ENCODE peak calls at places on chromosome 15, in eight cellular contexts. One of them, this sample, is unnamed.

GRCh38 chr15:44536298-44536961 is 517 bp upstream of the EIF3J start:
- DNase-seq in endodermal cell: peak; percentile 97
- DNase-seq in WERI-Rb-1: peak; percentile 91
- DNase-seq in heart left ventricle: peak; percentile 88
- DNase-seq in CD8-positive, alpha-beta T cell: no peak
- DNase-seq in fibroblast of pulmonary artery: no peak
- DNase-seq in kidney: peak; percentile 96
- DNase-seq in IMR-90: peak; percentile 68
- DNase-seq in this sample: peak; percentile 58

GRCh38 chr15:70767668-70768067 is 4.3 kb upstream of the UACA start:
- DNase-seq in fibroblast of pulmonary artery: no peak
- DNase-seq in endodermal cell: no peak
- DNase-seq in IMR-90: no peak
- DNase-seq in kidney: no peak
- DNase-seq in heart left ventricle: no peak
- DNase-seq in CD8-positive, alpha-beta T cell: no peak
- DNase-seq in WERI-Rb-1: no peak
- DNase-seq in this sample: no peak

GRCh38 chr15:46857103-46857502 is 860.2 kb upstream of the SEMA6D start:
- DNase-seq in heart left ventricle: no peak
- DNase-seq in fibroblast of pulmonary artery: no peak
- DNase-seq in endodermal cell: no peak
- DNase-seq in kidney: no peak
- DNase-seq in CD8-positive, alpha-beta T cell: no peak
- DNase-seq in IMR-90: no peak
- DNase-seq in WERI-Rb-1: no peak
- DNase-seq in this sample: no peak

GRCh38 chr15:83300826-83301225 is 16.4 kb upstream of the BNC1 start:
- DNase-seq in fibroblast of pulmonary artery: peak; percentile 60
- DNase-seq in endodermal cell: no peak
- DNase-seq in heart left ventricle: no peak
- DNase-seq in WERI-Rb-1: no peak
- DNase-seq in IMR-90: peak; percentile 42
- DNase-seq in kidney: no peak
- DNase-seq in CD8-positive, alpha-beta T cell: no peak
- DNase-seq in this sample: peak; percentile 69

GRCh38 chr15:63909819-63910437 is 76.2 kb upstream of the HERC1 start:
- DNase-seq in CD8-positive, alpha-beta T cell: no peak
- DNase-seq in fibroblast of pulmonary artery: peak; percentile 53
- DNase-seq in endodermal cell: no peak
- DNase-seq in WERI-Rb-1: peak; percentile 75
- DNase-seq in IMR-90: peak; percentile 53
- DNase-seq in heart left ventricle: no peak
- DNase-seq in kidney: no peak
- DNase-seq in this sample: peak; percentile 52

GRCh38 chr15:59739557-59740186 is 50.6 kb upstream of the BNIP2 start:
- DNase-seq in fibroblast of pulmonary artery: no peak
- DNase-seq in WERI-Rb-1: no peak
- DNase-seq in heart left ventricle: no peak
- DNase-seq in endodermal cell: peak; percentile 51
- DNase-seq in kidney: no peak
- DNase-seq in IMR-90: no peak
- DNase-seq in CD8-positive, alpha-beta T cell: no peak
- DNase-seq in this sample: no peak

GRCh38 chr15:82040862-82041261 is 5.0 kb downstream of the MEX3B start:
- DNase-seq in fibroblast of pulmonary artery: no peak
- DNase-seq in IMR-90: no peak
- DNase-seq in kidney: no peak
- DNase-seq in heart left ventricle: no peak
- DNase-seq in CD8-positive, alpha-beta T cell: no peak
- DNase-seq in endodermal cell: peak; percentile 93
- DNase-seq in WERI-Rb-1: peak; percentile 50
- DNase-seq in this sample: no peak

GRCh38 chr15:99956820-99957641 is 223.8 kb upstream of the LYSMD4 start:
- DNase-seq in heart left ventricle: no peak
- DNase-seq in CD8-positive, alpha-beta T cell: peak; percentile 35
- DNase-seq in endodermal cell: peak; percentile 26
- DNase-seq in IMR-90: no peak
- DNase-seq in WERI-Rb-1: no peak
- DNase-seq in fibroblast of pulmonary artery: no peak
- DNase-seq in kidney: no peak
- DNase-seq in this sample: no peak

GRCh38 chr15:62603757-62604156 is 438.7 kb upstream of the C2CD4B start:
- DNase-seq in endodermal cell: no peak
- DNase-seq in IMR-90: no peak
- DNase-seq in WERI-Rb-1: no peak
- DNase-seq in kidney: no peak
- DNase-seq in CD8-positive, alpha-beta T cell: no peak
- DNase-seq in heart left ventricle: no peak
- DNase-seq in fibroblast of pulmonary artery: peak; percentile 65
- DNase-seq in this sample: peak; percentile 88

GRCh38 chr15:57540736-57541135 is 51.0 kb upstream of the MYZAP start:
- DNase-seq in endodermal cell: no peak
- DNase-seq in IMR-90: no peak
- DNase-seq in CD8-positive, alpha-beta T cell: no peak
- DNase-seq in kidney: no peak
- DNase-seq in WERI-Rb-1: no peak
- DNase-seq in heart left ventricle: no peak
- DNase-seq in fibroblast of pulmonary artery: no peak
- DNase-seq in this sample: no peak

GRCh38 chr15:57541805-57542504 is 49.7 kb upstream of the MYZAP start:
- DNase-seq in fibroblast of pulmonary artery: peak; percentile 86
- DNase-seq in IMR-90: peak; percentile 75
- DNase-seq in CD8-positive, alpha-beta T cell: no peak
- DNase-seq in endodermal cell: peak; percentile 91
- DNase-seq in WERI-Rb-1: peak; percentile 81
- DNase-seq in kidney: no peak
- DNase-seq in heart left ventricle: peak; percentile 63
- DNase-seq in this sample: peak; percentile 80

GRCh38 chr15:57544840-57545239 is 46.9 kb upstream of the MYZAP start:
- DNase-seq in kidney: no peak
- DNase-seq in fibroblast of pulmonary artery: no peak
- DNase-seq in heart left ventricle: no peak
- DNase-seq in WERI-Rb-1: no peak
- DNase-seq in endodermal cell: peak; percentile 46
- DNase-seq in IMR-90: no peak
- DNase-seq in CD8-positive, alpha-beta T cell: no peak
- DNase-seq in this sample: no peak

GRCh38 chr15:57541271-57541670 is 50.4 kb upstream of the MYZAP start:
- DNase-seq in fibroblast of pulmonary artery: no peak
- DNase-seq in IMR-90: no peak
- DNase-seq in heart left ventricle: no peak
- DNase-seq in kidney: no peak
- DNase-seq in endodermal cell: no peak
- DNase-seq in CD8-positive, alpha-beta T cell: no peak
- DNase-seq in WERI-Rb-1: no peak
- DNase-seq in this sample: no peak

GRCh38 chr15:57542505-57542817 is 49.2 kb upstream of the MYZAP start:
- DNase-seq in WERI-Rb-1: no peak
- DNase-seq in heart left ventricle: no peak
- DNase-seq in IMR-90: no peak
- DNase-seq in endodermal cell: no peak
- DNase-seq in kidney: no peak
- DNase-seq in fibroblast of pulmonary artery: no peak
- DNase-seq in CD8-positive, alpha-beta T cell: no peak
- DNase-seq in this sample: no peak
- TF ChIP-seq CTCF in WERI-Rb-1: no peak
- TF ChIP-seq CTCF in heart left ventricle: no peak
- TF ChIP-seq CTCF in IMR-90: no peak
- TF ChIP-seq CTCF in endodermal cell: no peak
- TF ChIP-seq CTCF in kidney: no peak
- TF ChIP-seq CTCF in fibroblast of pulmonary artery: no peak
- TF ChIP-seq CTCF in CD8-positive, alpha-beta T cell: no peak
- TF ChIP-seq CTCF in this sample: no peak

DNA sequence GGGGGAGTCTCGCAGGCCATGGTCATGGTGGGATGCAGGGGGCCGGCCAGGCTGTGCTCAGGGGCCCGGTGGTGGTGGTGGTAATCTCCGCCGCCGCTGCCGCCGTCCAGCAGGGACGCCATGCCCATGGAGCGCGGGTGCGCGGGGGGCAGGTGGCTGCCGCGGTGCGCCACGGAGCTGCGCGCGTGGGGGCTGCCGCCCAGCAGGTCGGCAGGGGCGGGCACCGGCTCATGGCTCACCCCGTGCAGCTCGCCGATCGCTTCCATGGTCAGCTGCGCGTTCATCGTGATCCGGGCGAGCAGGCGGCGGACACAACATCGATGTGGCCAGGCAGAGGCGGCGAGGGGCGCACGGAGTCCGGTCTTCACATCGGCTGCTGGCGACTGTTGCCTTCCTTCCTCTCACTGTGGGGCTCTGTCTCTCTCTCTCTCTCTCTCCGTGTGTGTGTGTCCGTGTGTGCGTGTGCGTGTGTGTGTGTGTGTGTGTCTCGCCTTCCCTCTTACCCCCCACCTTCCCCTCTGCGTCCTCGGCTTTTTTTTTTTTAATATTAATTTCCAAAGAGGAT is 453 bp downstream of the ONECUT1 start:
- DNase-seq in IMR-90: peak; percentile 10
- DNase-seq in CD8-positive, alpha-beta T cell: no peak
- DNase-seq in heart left ventricle: no peak
- DNase-seq in fibroblast of pulmonary artery: peak; percentile 16
- DNase-seq in kidney: peak; percentile 72
- DNase-seq in WERI-Rb-1: peak; percentile 43
- DNase-seq in endodermal cell: peak; percentile 73
- DNase-seq in this sample: peak; percentile 16
- H3K4me3 ChIP-seq in IMR-90: peak overlapping the region; percentile 46
- H3K4me3 ChIP-seq in CD8-positive, alpha-beta T cell: no peak overlapping the region
- H3K4me3 ChIP-seq in heart left ventricle: peak overlapping the region; percentile 52
- H3K4me3 ChIP-seq in fibroblast of pulmonary artery: peak overlapping the region; percentile 49
- H3K4me3 ChIP-seq in kidney: peak overlapping the region; percentile 13
- H3K4me3 ChIP-seq in WERI-Rb-1: peak overlapping the region; percentile 45
- H3K4me3 ChIP-seq in endodermal cell: peak overlapping the region; percentile 76
- H3K4me3 ChIP-seq in this sample: peak overlapping the region; percentile 17

GRCh38 chr15:77064539-77065308 is 6.2 kb downstream of the TSPAN3 start:
- DNase-seq in CD8-positive, alpha-beta T cell: no peak
- DNase-seq in endodermal cell: no peak
- DNase-seq in fibroblast of pulmonary artery: peak; percentile 46
- DNase-seq in WERI-Rb-1: no peak
- DNase-seq in kidney: no peak
- DNase-seq in heart left ventricle: no peak
- DNase-seq in IMR-90: peak; percentile 65
- DNase-seq in this sample: peak; percentile 73
- TF ChIP-seq CTCF in CD8-positive, alpha-beta T cell: no peak
- TF ChIP-seq CTCF in endodermal cell: no peak
- TF ChIP-seq CTCF in fibroblast of pulmonary artery: no peak
- TF ChIP-seq CTCF in WERI-Rb-1: no peak
- TF ChIP-seq CTCF in kidney: no peak
- TF ChIP-seq CTCF in heart left ventricle: no peak
- TF ChIP-seq CTCF in IMR-90: no peak
- TF ChIP-seq CTCF in this sample: no peak

GRCh38 chr15:84816694-84817460 is at the start of gene ALPK3:
- DNase-seq in fibroblast of pulmonary artery: no peak
- DNase-seq in endodermal cell: peak; percentile 88
- DNase-seq in heart left ventricle: peak; percentile 85
- DNase-seq in WERI-Rb-1: peak; percentile 87
- DNase-seq in kidney: peak; percentile 84
- DNase-seq in IMR-90: no peak
- DNase-seq in CD8-positive, alpha-beta T cell: no peak
- DNase-seq in this sample: no peak

GRCh38 chr15:84819791-84820190 is 2.6 kb downstream of the ALPK3 start:
- DNase-seq in IMR-90: no peak
- DNase-seq in WERI-Rb-1: no peak
- DNase-seq in CD8-positive, alpha-beta T cell: no peak
- DNase-seq in endodermal cell: no peak
- DNase-seq in fibroblast of pulmonary artery: no peak
- DNase-seq in heart left ventricle: no peak
- DNase-seq in kidney: no peak
- DNase-seq in this sample: no peak

GRCh38 chr15:84817461-84818081 is 415 bp downstream of the ALPK3 start:
- DNase-seq in IMR-90: no peak
- DNase-seq in fibroblast of pulmonary artery: no peak
- DNase-seq in CD8-positive, alpha-beta T cell: no peak
- DNase-seq in endodermal cell: peak; percentile 88
- DNase-seq in heart left ventricle: peak; percentile 44
- DNase-seq in kidney: no peak
- DNase-seq in WERI-Rb-1: peak; percentile 43
- DNase-seq in this sample: no peak

GRCh38 chr15:84819291-84819768 is 2.2 kb downstream of the ALPK3 start:
- DNase-seq in WERI-Rb-1: no peak
- DNase-seq in fibroblast of pulmonary artery: no peak
- DNase-seq in endodermal cell: peak; percentile 67
- DNase-seq in kidney: no peak
- DNase-seq in heart left ventricle: peak; percentile 76
- DNase-seq in CD8-positive, alpha-beta T cell: no peak
- DNase-seq in IMR-90: no peak
- DNase-seq in this sample: no peak

DNA sequence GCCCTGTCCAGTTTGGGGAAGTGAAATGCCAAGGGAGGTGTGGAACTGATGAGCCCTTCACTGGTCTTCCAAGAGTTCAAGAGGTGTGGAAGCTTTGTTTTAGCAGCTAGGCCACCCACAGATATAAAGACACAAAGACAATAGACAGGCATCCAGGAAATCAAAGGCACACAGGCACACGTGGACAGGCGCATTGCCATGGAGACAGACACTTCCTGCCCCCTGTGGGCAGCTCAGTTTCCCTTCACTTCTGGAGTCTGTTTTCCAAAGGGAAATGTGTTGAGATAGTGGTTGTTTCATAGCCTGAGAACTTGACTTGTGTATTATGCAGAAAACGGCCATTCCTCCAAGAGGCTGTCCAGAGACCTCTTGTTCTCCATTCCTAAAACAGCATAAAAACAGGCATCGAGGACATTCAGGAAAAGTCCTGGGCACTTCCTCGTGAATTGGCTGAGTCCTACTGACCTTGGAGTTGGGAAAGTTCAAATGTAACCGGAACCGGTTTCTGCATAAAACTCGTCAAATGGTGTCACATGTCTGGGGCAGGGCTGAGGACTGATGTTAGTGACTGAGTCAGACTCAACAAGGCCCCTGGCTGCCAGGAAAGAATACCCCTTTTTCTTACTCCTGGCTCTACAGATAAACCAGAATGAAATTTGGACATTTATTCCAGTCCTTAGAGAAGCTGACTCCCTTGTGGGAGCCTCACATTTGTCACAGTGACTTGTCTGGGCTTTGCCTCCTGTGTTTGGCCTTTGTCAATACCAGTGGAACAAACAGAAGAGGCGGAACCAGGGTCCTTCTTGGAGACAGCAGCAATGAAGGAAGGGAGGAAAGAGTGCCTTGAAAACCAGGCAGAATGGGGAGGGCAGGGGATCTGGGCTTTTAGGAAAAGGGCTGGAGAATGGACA is 1.3 kb downstream of the ALPK3 start:
- DNase-seq in fibroblast of pulmonary artery: peak; percentile 68
- DNase-seq in WERI-Rb-1: peak; percentile 39
- DNase-seq in heart left ventricle: peak; percentile 69
- DNase-seq in CD8-positive, alpha-beta T cell: no peak
- DNase-seq in kidney: no peak
- DNase-seq in IMR-90: peak; percentile 14
- DNase-seq in endodermal cell: peak; percentile 87
- DNase-seq in this sample: peak; percentile 27
- H3K4me3 ChIP-seq in fibroblast of pulmonary artery: no peak overlapping the region
- H3K4me3 ChIP-seq in WERI-Rb-1: peak overlapping the region; percentile 51
- H3K4me3 ChIP-seq in heart left ventricle: peak overlapping the region; percentile 63
- H3K4me3 ChIP-seq in CD8-positive, alpha-beta T cell: no peak overlapping the region
- H3K4me3 ChIP-seq in kidney: peak overlapping the region; percentile 58
- H3K4me3 ChIP-seq in IMR-90: no peak overlapping the region
- H3K4me3 ChIP-seq in endodermal cell: peak overlapping the region; percentile 89
- H3K4me3 ChIP-seq in this sample: no peak overlapping the region

GRCh38 chr15:74545776-74546656 is 5.0 kb downstream of the ARID3B start:
- DNase-seq in IMR-90: peak; percentile 100
- DNase-seq in WERI-Rb-1: peak; percentile 39
- DNase-seq in heart left ventricle: peak; percentile 98
- DNase-seq in fibroblast of pulmonary artery: peak; percentile 100
- DNase-seq in CD8-positive, alpha-beta T cell: peak; percentile 83
- DNase-seq in endodermal cell: peak; percentile 51
- DNase-seq in kidney: peak; percentile 100
- DNase-seq in this sample: peak; percentile 99
- TF ChIP-seq CTCF in IMR-90: no peak
- TF ChIP-seq CTCF in WERI-Rb-1: no peak
- TF ChIP-seq CTCF in heart left ventricle: no peak
- TF ChIP-seq CTCF in fibroblast of pulmonary artery: no peak
- TF ChIP-seq CTCF in CD8-positive, alpha-beta T cell: no peak
- TF ChIP-seq CTCF in endodermal cell: no peak
- TF ChIP-seq CTCF in kidney: peak; percentile 10
- TF ChIP-seq CTCF in this sample: no peak